ENCODE peak calls at places on chromosomes 4 and X, in four cellular contexts. One of them, this sample, is unnamed.

GRCh38 chr4:172489896-172490295 is 676.7 kb downstream of the GALNTL6 start:
- DNase-seq in WTC11: no peak
- DNase-seq in HepG2: no peak
- DNase-seq in K562: no peak
- DNase-seq in this sample: no peak

GRCh38 chrX:23784487-23785301 is 1.7 kb downstream of the SAT1 start:
- DNase-seq in WTC11: no peak
- DNase-seq in HepG2: no peak
- DNase-seq in K562: peak; percentile 29
- DNase-seq in this sample: peak; percentile 64

GRCh38 chrX:100685284-100685996 is 41.4 kb downstream of the SRPX2 start:
- DNase-seq in WTC11: peak; percentile 67
- DNase-seq in HepG2: peak; percentile 62
- DNase-seq in K562: peak; percentile 69
- DNase-seq in this sample: peak; percentile 55

GRCh38 chr4:83371936-83372335 is 37.3 kb upstream of the HPSE start:
- DNase-seq in WTC11: no peak
- DNase-seq in HepG2: peak; percentile 49
- DNase-seq in K562: no peak
- DNase-seq in this sample: no peak

GRCh38 chr4:93834371-93835066 is 6.0 kb downstream of the ATOH1 start:
- DNase-seq in WTC11: peak; percentile 65
- DNase-seq in HepG2: no peak
- DNase-seq in K562: no peak
- DNase-seq in this sample: no peak

GRCh38 chr4:168221298-168221697 is 97.3 kb downstream of the DDX60 start:
- DNase-seq in WTC11: no peak
- DNase-seq in HepG2: no peak
- DNase-seq in K562: no peak
- DNase-seq in this sample: no peak

GRCh38 chr4:121555315-121556107 is 141.3 kb downstream of the ANXA5 start:
- DNase-seq in WTC11: no peak
- DNase-seq in HepG2: no peak
- DNase-seq in K562: no peak
- DNase-seq in this sample: no peak

GRCh38 chr4:173924561-173924960 is 358.9 kb downstream of the FBXO8 start:
- DNase-seq in WTC11: no peak
- DNase-seq in HepG2: no peak
- DNase-seq in K562: no peak
- DNase-seq in this sample: no peak

GRCh38 chr4:55237839-55238238 is 108.2 kb upstream of the SRD5A3 start:
- DNase-seq in WTC11: no peak
- DNase-seq in HepG2: no peak
- DNase-seq in K562: no peak
- DNase-seq in this sample: no peak

GRCh38 chr4:88458091-88458740 is 1.3 kb downstream of the HERC5 start:
- DNase-seq in WTC11: no peak
- DNase-seq in HepG2: no peak
- DNase-seq in K562: no peak
- DNase-seq in this sample: no peak
- TF ChIP-seq NR3C1 in WTC11: no peak
- TF ChIP-seq NR3C1 in HepG2: no peak
- TF ChIP-seq NR3C1 in K562: no peak
- TF ChIP-seq NR3C1 in this sample: no peak

GRCh38 chr4:124711469-124712416 is 789 bp downstream of the ANKRD50 start:
- DNase-seq in WTC11: peak; percentile 72
- DNase-seq in HepG2: peak; percentile 41
- DNase-seq in K562: peak; percentile 65
- DNase-seq in this sample: peak; percentile 66
- TF ChIP-seq CTCF in WTC11: no peak
- TF ChIP-seq CTCF in HepG2: peak; percentile 45
- TF ChIP-seq CTCF in K562: peak; percentile 51
- TF ChIP-seq CTCF in this sample: peak; percentile 34

DNA sequence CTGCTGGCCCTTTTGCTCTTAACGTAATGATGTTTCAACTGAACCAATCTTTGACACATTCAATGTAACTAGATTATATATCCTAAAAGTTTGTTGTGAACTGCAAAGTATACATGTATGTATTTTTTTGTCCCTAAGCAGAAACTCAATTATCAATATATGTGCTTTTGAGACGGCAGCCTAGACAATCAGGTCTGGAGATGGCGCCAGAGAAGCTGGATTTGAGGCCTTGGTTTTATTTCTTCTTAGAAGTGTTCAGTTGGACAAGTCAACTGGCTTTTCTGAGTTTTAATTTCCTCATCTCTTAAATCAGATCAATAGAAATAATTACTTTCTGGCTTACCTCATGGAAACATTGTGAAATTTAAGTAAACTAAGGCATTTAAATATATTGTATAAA is 62.5 kb downstream of the DCAF8L1 start:
- DNase-seq in WTC11: peak; percentile 9
- DNase-seq in HepG2: no peak
- DNase-seq in K562: no peak
- DNase-seq in this sample: peak; percentile 10
- TF ChIP-seq NR3C1 in WTC11: no peak
- TF ChIP-seq NR3C1 in HepG2: no peak
- TF ChIP-seq NR3C1 in K562: no peak
- TF ChIP-seq NR3C1 in this sample: no peak

GRCh38 chr4:18042754-18043153 is 21.2 kb upstream of the LCORL start:
- DNase-seq in WTC11: no peak
- DNase-seq in HepG2: no peak
- DNase-seq in K562: peak; percentile 11
- DNase-seq in this sample: no peak
- TF ChIP-seq CTCF in WTC11: peak; percentile 40
- TF ChIP-seq CTCF in HepG2: no peak
- TF ChIP-seq CTCF in K562: no peak
- TF ChIP-seq CTCF in this sample: no peak

GRCh38 chr4:824461-825062 is 1.4 kb downstream of the CPLX1 start:
- DNase-seq in WTC11: no peak
- DNase-seq in HepG2: no peak
- DNase-seq in K562: no peak
- DNase-seq in this sample: no peak

GRCh38 chr4:825969-826330 is at the start of gene CPLX1:
- DNase-seq in WTC11: peak; percentile 47
- DNase-seq in HepG2: no peak
- DNase-seq in K562: peak; percentile 91
- DNase-seq in this sample: no peak

GRCh38 chr4:825063-825968 is 613 bp downstream of the CPLX1 start:
- DNase-seq in WTC11: peak; percentile 38
- DNase-seq in HepG2: no peak
- DNase-seq in K562: peak; percentile 89
- DNase-seq in this sample: no peak

GRCh38 chr4:827209-828081 is 1.5 kb upstream of the CPLX1 start:
- DNase-seq in WTC11: no peak
- DNase-seq in HepG2: no peak
- DNase-seq in K562: no peak
- DNase-seq in this sample: no peak

DNA sequence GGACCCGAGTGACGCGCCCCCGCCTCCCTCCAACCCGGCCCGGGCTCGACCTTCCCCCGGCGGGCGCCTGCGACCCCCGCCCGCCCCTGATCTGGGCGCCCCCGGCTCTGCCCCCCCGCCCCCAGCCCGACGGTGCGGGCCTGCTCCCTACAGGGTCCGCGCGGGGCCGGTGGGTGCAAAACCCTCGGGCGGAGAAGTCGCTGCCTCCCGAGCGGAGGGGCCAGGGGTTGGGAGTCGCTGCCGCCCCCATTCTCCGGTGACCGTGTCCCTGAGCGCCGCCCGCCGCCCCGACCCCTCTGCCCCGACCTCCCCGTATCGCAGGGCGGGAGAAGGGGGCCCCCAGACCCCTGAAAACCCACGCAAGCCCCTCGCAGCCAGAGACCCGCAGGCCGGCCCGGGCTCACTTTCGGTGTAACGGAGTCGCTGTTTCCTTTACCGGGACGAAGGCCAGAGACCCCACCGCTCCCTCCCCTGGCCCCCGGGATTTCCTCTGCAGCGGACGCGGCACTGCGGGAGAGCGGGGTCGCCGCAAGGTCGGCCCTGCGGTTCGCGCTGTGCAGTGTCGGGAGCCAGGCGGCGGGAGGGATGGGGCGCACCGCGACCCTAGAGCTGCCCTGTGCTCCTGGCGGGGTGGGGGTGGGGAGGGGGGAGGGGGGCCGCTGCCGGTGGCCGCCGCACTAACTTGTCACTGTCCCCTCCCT is 729 bp upstream of the CPLX1 start:
- DNase-seq in WTC11: peak; percentile 59
- DNase-seq in HepG2: no peak
- DNase-seq in K562: peak; percentile 82
- DNase-seq in this sample: no peak
- TF ChIP-seq NR3C1 in WTC11: no peak
- TF ChIP-seq NR3C1 in HepG2: no peak
- TF ChIP-seq NR3C1 in K562: no peak
- TF ChIP-seq NR3C1 in this sample: no peak

GRCh38 chr4:81375745-81376144 is 96.0 kb downstream of the RASGEF1B start:
- DNase-seq in WTC11: peak; percentile 60
- DNase-seq in HepG2: no peak
- DNase-seq in K562: no peak
- DNase-seq in this sample: no peak
- TF ChIP-seq CTCF in WTC11: peak; percentile 11
- TF ChIP-seq CTCF in HepG2: no peak
- TF ChIP-seq CTCF in K562: peak; percentile 74
- TF ChIP-seq CTCF in this sample: no peak